ENCODE peak calls at places on chromosomes 7 and 10, in eight cellular contexts. One of them, this sample, is unnamed.

GRCh38 chr10:31867646-31868045 is 61.0 kb downstream of the ARHGAP12 start:
- DNase-seq in B cell: no peak
- DNase-seq in Ammon's horn: no peak
- DNase-seq in SHP77 treated with DMSO at 0.1 percent for 48 hours: no peak
- DNase-seq in activated T-helper 1 cell treated with anti-CD3 and anti-CD28 coated beads, Interleukin-12 subunit alpha, Interleukin-12 subunit beta, Interleukin-2, Interleukin-4 antibody, amounts not matched to agents 30 ng/mL and 10 ng/mL and 1 ng/mL, durations not matched to agents 14 hours and 24 hours and 36 hours: no peak
- DNase-seq in stimulated activated naive CD8-positive, alpha-beta T cell treated with anti-CD3 and anti-CD28 coated beads, Interleukin-15, Interleukin-2, amounts not matched to agents 100 U/mL and 50 U/mL, for 24 hours: no peak
- DNase-seq in RWPE1: no peak
- DNase-seq in psoas muscle: no peak
- DNase-seq in this sample: no peak

GRCh38 chr10:100043344-100043743 is 33.6 kb upstream of the DNMBP start:
- DNase-seq in B cell: no peak
- DNase-seq in Ammon's horn: no peak
- DNase-seq in SHP77 treated with DMSO at 0.1 percent for 48 hours: no peak
- DNase-seq in activated T-helper 1 cell treated with anti-CD3 and anti-CD28 coated beads, Interleukin-12 subunit alpha, Interleukin-12 subunit beta, Interleukin-2, Interleukin-4 antibody, amounts not matched to agents 30 ng/mL and 10 ng/mL and 1 ng/mL, durations not matched to agents 14 hours and 24 hours and 36 hours: no peak
- DNase-seq in stimulated activated naive CD8-positive, alpha-beta T cell treated with anti-CD3 and anti-CD28 coated beads, Interleukin-15, Interleukin-2, amounts not matched to agents 100 U/mL and 50 U/mL, for 24 hours: no peak
- DNase-seq in RWPE1: peak
- DNase-seq in psoas muscle: no peak
- DNase-seq in this sample: no peak

GRCh38 chr10:33277135-33277536 is 57.3 kb downstream of the NRP1 start:
- DNase-seq in B cell: no peak
- DNase-seq in Ammon's horn: peak
- DNase-seq in SHP77 treated with DMSO at 0.1 percent for 48 hours: peak
- DNase-seq in activated T-helper 1 cell treated with anti-CD3 and anti-CD28 coated beads, Interleukin-12 subunit alpha, Interleukin-12 subunit beta, Interleukin-2, Interleukin-4 antibody, amounts not matched to agents 30 ng/mL and 10 ng/mL and 1 ng/mL, durations not matched to agents 14 hours and 24 hours and 36 hours: no peak
- DNase-seq in stimulated activated naive CD8-positive, alpha-beta T cell treated with anti-CD3 and anti-CD28 coated beads, Interleukin-15, Interleukin-2, amounts not matched to agents 100 U/mL and 50 U/mL, for 24 hours: no peak
- DNase-seq in RWPE1: no peak
- DNase-seq in psoas muscle: peak
- DNase-seq in this sample: peak

GRCh38 chr10:102299873-102300272 is 54.5 kb downstream of the GBF1 start:
- DNase-seq in B cell: no peak
- DNase-seq in Ammon's horn: no peak
- DNase-seq in SHP77 treated with DMSO at 0.1 percent for 48 hours: no peak
- DNase-seq in activated T-helper 1 cell treated with anti-CD3 and anti-CD28 coated beads, Interleukin-12 subunit alpha, Interleukin-12 subunit beta, Interleukin-2, Interleukin-4 antibody, amounts not matched to agents 30 ng/mL and 10 ng/mL and 1 ng/mL, durations not matched to agents 14 hours and 24 hours and 36 hours: no peak
- DNase-seq in stimulated activated naive CD8-positive, alpha-beta T cell treated with anti-CD3 and anti-CD28 coated beads, Interleukin-15, Interleukin-2, amounts not matched to agents 100 U/mL and 50 U/mL, for 24 hours: no peak
- DNase-seq in RWPE1: peak
- DNase-seq in psoas muscle: no peak
- DNase-seq in this sample: no peak

GRCh38 chr10:74011762-74012161 is 13.8 kb downstream of the VCL start:
- DNase-seq in B cell: no peak
- DNase-seq in Ammon's horn: peak
- DNase-seq in SHP77 treated with DMSO at 0.1 percent for 48 hours: no peak
- DNase-seq in activated T-helper 1 cell treated with anti-CD3 and anti-CD28 coated beads, Interleukin-12 subunit alpha, Interleukin-12 subunit beta, Interleukin-2, Interleukin-4 antibody, amounts not matched to agents 30 ng/mL and 10 ng/mL and 1 ng/mL, durations not matched to agents 14 hours and 24 hours and 36 hours: no peak
- DNase-seq in stimulated activated naive CD8-positive, alpha-beta T cell treated with anti-CD3 and anti-CD28 coated beads, Interleukin-15, Interleukin-2, amounts not matched to agents 100 U/mL and 50 U/mL, for 24 hours: no peak
- DNase-seq in RWPE1: no peak
- DNase-seq in psoas muscle: no peak
- DNase-seq in this sample: peak

GRCh38 chr7:13946181-13946580 is 43.3 kb downstream of the ETV1 start:
- DNase-seq in B cell: no peak
- DNase-seq in Ammon's horn: no peak
- DNase-seq in SHP77 treated with DMSO at 0.1 percent for 48 hours: no peak
- DNase-seq in activated T-helper 1 cell treated with anti-CD3 and anti-CD28 coated beads, Interleukin-12 subunit alpha, Interleukin-12 subunit beta, Interleukin-2, Interleukin-4 antibody, amounts not matched to agents 30 ng/mL and 10 ng/mL and 1 ng/mL, durations not matched to agents 14 hours and 24 hours and 36 hours: no peak
- DNase-seq in stimulated activated naive CD8-positive, alpha-beta T cell treated with anti-CD3 and anti-CD28 coated beads, Interleukin-15, Interleukin-2, amounts not matched to agents 100 U/mL and 50 U/mL, for 24 hours: no peak
- DNase-seq in RWPE1: no peak
- DNase-seq in psoas muscle: no peak
- DNase-seq in this sample: peak

GRCh38 chr10:69268761-69269416 is 9.4 kb upstream of the HK1 start:
- DNase-seq in B cell: no peak
- DNase-seq in Ammon's horn: no peak
- DNase-seq in SHP77 treated with DMSO at 0.1 percent for 48 hours: no peak
- DNase-seq in activated T-helper 1 cell treated with anti-CD3 and anti-CD28 coated beads, Interleukin-12 subunit alpha, Interleukin-12 subunit beta, Interleukin-2, Interleukin-4 antibody, amounts not matched to agents 30 ng/mL and 10 ng/mL and 1 ng/mL, durations not matched to agents 14 hours and 24 hours and 36 hours: no peak
- DNase-seq in stimulated activated naive CD8-positive, alpha-beta T cell treated with anti-CD3 and anti-CD28 coated beads, Interleukin-15, Interleukin-2, amounts not matched to agents 100 U/mL and 50 U/mL, for 24 hours: no peak
- DNase-seq in RWPE1: no peak
- DNase-seq in psoas muscle: no peak
- DNase-seq in this sample: no peak

GRCh38 chr10:102227050-102227449 is 951 bp downstream of the ELOVL3 start:
- DNase-seq in B cell: no peak
- DNase-seq in Ammon's horn: no peak
- DNase-seq in SHP77 treated with DMSO at 0.1 percent for 48 hours: no peak
- DNase-seq in activated T-helper 1 cell treated with anti-CD3 and anti-CD28 coated beads, Interleukin-12 subunit alpha, Interleukin-12 subunit beta, Interleukin-2, Interleukin-4 antibody, amounts not matched to agents 30 ng/mL and 10 ng/mL and 1 ng/mL, durations not matched to agents 14 hours and 24 hours and 36 hours: no peak
- DNase-seq in stimulated activated naive CD8-positive, alpha-beta T cell treated with anti-CD3 and anti-CD28 coated beads, Interleukin-15, Interleukin-2, amounts not matched to agents 100 U/mL and 50 U/mL, for 24 hours: no peak
- DNase-seq in RWPE1: peak
- DNase-seq in psoas muscle: peak
- DNase-seq in this sample: no peak

GRCh38 chr7:88111136-88111748 is 108.6 kb downstream of the SRI start:
- DNase-seq in B cell: no peak
- DNase-seq in Ammon's horn: peak
- DNase-seq in SHP77 treated with DMSO at 0.1 percent for 48 hours: peak
- DNase-seq in activated T-helper 1 cell treated with anti-CD3 and anti-CD28 coated beads, Interleukin-12 subunit alpha, Interleukin-12 subunit beta, Interleukin-2, Interleukin-4 antibody, amounts not matched to agents 30 ng/mL and 10 ng/mL and 1 ng/mL, durations not matched to agents 14 hours and 24 hours and 36 hours: no peak
- DNase-seq in stimulated activated naive CD8-positive, alpha-beta T cell treated with anti-CD3 and anti-CD28 coated beads, Interleukin-15, Interleukin-2, amounts not matched to agents 100 U/mL and 50 U/mL, for 24 hours: no peak
- DNase-seq in RWPE1: peak
- DNase-seq in psoas muscle: no peak
- DNase-seq in this sample: peak

GRCh38 chr10:91756286-91756685 is 41.9 kb upstream of the TNKS2 start:
- DNase-seq in B cell: no peak
- DNase-seq in Ammon's horn: no peak
- DNase-seq in SHP77 treated with DMSO at 0.1 percent for 48 hours: no peak
- DNase-seq in activated T-helper 1 cell treated with anti-CD3 and anti-CD28 coated beads, Interleukin-12 subunit alpha, Interleukin-12 subunit beta, Interleukin-2, Interleukin-4 antibody, amounts not matched to agents 30 ng/mL and 10 ng/mL and 1 ng/mL, durations not matched to agents 14 hours and 24 hours and 36 hours: no peak
- DNase-seq in stimulated activated naive CD8-positive, alpha-beta T cell treated with anti-CD3 and anti-CD28 coated beads, Interleukin-15, Interleukin-2, amounts not matched to agents 100 U/mL and 50 U/mL, for 24 hours: no peak
- DNase-seq in RWPE1: no peak
- DNase-seq in psoas muscle: no peak
- DNase-seq in this sample: peak

GRCh38 chr7:70779321-70779720 is 352.6 kb upstream of the GALNT17 start:
- DNase-seq in B cell: no peak
- DNase-seq in Ammon's horn: no peak
- DNase-seq in SHP77 treated with DMSO at 0.1 percent for 48 hours: no peak
- DNase-seq in activated T-helper 1 cell treated with anti-CD3 and anti-CD28 coated beads, Interleukin-12 subunit alpha, Interleukin-12 subunit beta, Interleukin-2, Interleukin-4 antibody, amounts not matched to agents 30 ng/mL and 10 ng/mL and 1 ng/mL, durations not matched to agents 14 hours and 24 hours and 36 hours: no peak
- DNase-seq in stimulated activated naive CD8-positive, alpha-beta T cell treated with anti-CD3 and anti-CD28 coated beads, Interleukin-15, Interleukin-2, amounts not matched to agents 100 U/mL and 50 U/mL, for 24 hours: no peak
- DNase-seq in RWPE1: no peak
- DNase-seq in psoas muscle: no peak
- DNase-seq in this sample: no peak

GRCh38 chr7:87506243-87507180 is 31.0 kb upstream of the ABCB4 start:
- DNase-seq in B cell: no peak
- DNase-seq in Ammon's horn: peak
- DNase-seq in SHP77 treated with DMSO at 0.1 percent for 48 hours: no peak
- DNase-seq in activated T-helper 1 cell treated with anti-CD3 and anti-CD28 coated beads, Interleukin-12 subunit alpha, Interleukin-12 subunit beta, Interleukin-2, Interleukin-4 antibody, amounts not matched to agents 30 ng/mL and 10 ng/mL and 1 ng/mL, durations not matched to agents 14 hours and 24 hours and 36 hours: no peak
- DNase-seq in stimulated activated naive CD8-positive, alpha-beta T cell treated with anti-CD3 and anti-CD28 coated beads, Interleukin-15, Interleukin-2, amounts not matched to agents 100 U/mL and 50 U/mL, for 24 hours: no peak
- DNase-seq in RWPE1: peak
- DNase-seq in psoas muscle: no peak
- DNase-seq in this sample: no peak

GRCh38 chr10:43854042-43854441 is 205.4 kb upstream of the ZNF32 start:
- DNase-seq in B cell: no peak
- DNase-seq in Ammon's horn: no peak
- DNase-seq in SHP77 treated with DMSO at 0.1 percent for 48 hours: no peak
- DNase-seq in activated T-helper 1 cell treated with anti-CD3 and anti-CD28 coated beads, Interleukin-12 subunit alpha, Interleukin-12 subunit beta, Interleukin-2, Interleukin-4 antibody, amounts not matched to agents 30 ng/mL and 10 ng/mL and 1 ng/mL, durations not matched to agents 14 hours and 24 hours and 36 hours: no peak
- DNase-seq in stimulated activated naive CD8-positive, alpha-beta T cell treated with anti-CD3 and anti-CD28 coated beads, Interleukin-15, Interleukin-2, amounts not matched to agents 100 U/mL and 50 U/mL, for 24 hours: no peak
- DNase-seq in RWPE1: peak
- DNase-seq in psoas muscle: no peak
- DNase-seq in this sample: peak

GRCh38 chr10:125029584-125030242 is 87.8 kb downstream of the ZRANB1 start:
- DNase-seq in B cell: no peak
- DNase-seq in Ammon's horn: no peak
- DNase-seq in SHP77 treated with DMSO at 0.1 percent for 48 hours: no peak
- DNase-seq in activated T-helper 1 cell treated with anti-CD3 and anti-CD28 coated beads, Interleukin-12 subunit alpha, Interleukin-12 subunit beta, Interleukin-2, Interleukin-4 antibody, amounts not matched to agents 30 ng/mL and 10 ng/mL and 1 ng/mL, durations not matched to agents 14 hours and 24 hours and 36 hours: no peak
- DNase-seq in stimulated activated naive CD8-positive, alpha-beta T cell treated with anti-CD3 and anti-CD28 coated beads, Interleukin-15, Interleukin-2, amounts not matched to agents 100 U/mL and 50 U/mL, for 24 hours: no peak
- DNase-seq in RWPE1: no peak
- DNase-seq in psoas muscle: peak
- DNase-seq in this sample: no peak

This sample was measured in hepatic stellate cell.